ENCODE peak calls at places on chromosomes 4 and X, in six cellular contexts. X, M, W, J, I and F are unnamed samples.
A peak's percentile ranks its signal among the peaks of the same experiment; 100 is the strongest.

GRCh38 chr4:161762796-161763195 is 401.0 kb downstream of the FSTL5 start:
- DNase-seq in X (no peak), M (no peak), W (no peak), J (no peak), I (no peak), F (no peak)

GRCh38 chr4:8907596-8908205 is 36.1 kb upstream of the HMX1 start:
- DNase-seq in X (no peak), M (peak; percentile 54), W (no peak), J (peak; percentile 28), I (no peak), F (peak; percentile 58)

GRCh38 chrX:29587107-29587506 is 628.3 kb upstream of the MAGEB2 start:
- DNase-seq in X (no peak), M (no peak), W (no peak), J (no peak), I (no peak), F (no peak)

GRCh38 chrX:55312655-55313054 is 47.9 kb upstream of the PAGE3 start:
- DNase-seq in X (no peak), M (no peak), W (no peak), J (no peak), I (no peak), F (no peak)

GRCh38 chrX:105313596-105313995 is 93.1 kb upstream of the TEX13A start:
- DNase-seq in X (no peak), M (no peak), W (no peak), J (no peak), I (no peak), F (no peak)

GRCh38 chr4:77695769-77696168 is 90.1 kb downstream of the CXCL13 start:
- DNase-seq in X (no peak), M (no peak), W (no peak), J (no peak), I (no peak), F (no peak)

GRCh38 chrX:57821703-57822375 is 88.4 kb downstream of the ZXDA start:
- DNase-seq in X (peak; percentile 41), M (no peak), W (peak; percentile 54), J (no peak), I (peak; percentile 8), F (no peak)

GRCh38 chrX:77962068-77962902 is 7.2 kb downstream of the PGAM4 start:
- DNase-seq in X (no peak), M (no peak), W (no peak), J (no peak), I (no peak), F (no peak)

GRCh38 chr4:113170818-113171468 is 121.5 kb downstream of the ANK2 start:
- DNase-seq in X (no peak), M (no peak), W (no peak), J (no peak), I (no peak), F (no peak)

GRCh38 chrX:103685396-103685795 is 1.1 kb downstream of the MORF4L2 start:
- DNase-seq in X (no peak), M (no peak), W (no peak), J (no peak), I (no peak), F (no peak)

GRCh38 chr4:82905205-82905604 is 4.7 kb downstream of the THAP9 start:
- DNase-seq in X (no peak), M (no peak), W (no peak), J (no peak), I (no peak), F (no peak)

GRCh38 chr4:1945492-1945891 is 63.3 kb downstream of the NELFA start:
- DNase-seq in X (no peak), M (no peak), W (peak; percentile 42), J (no peak), I (no peak), F (no peak)

GRCh38 chrX:121479406-121479805 is 432.0 kb downstream of the GLUD2 start:
- DNase-seq in X (no peak), M (no peak), W (peak; percentile 12), J (no peak), I (no peak), F (no peak)

GRCh38 chrX:45145492-45146215 is 55.0 kb downstream of the DIPK2B start:
- DNase-seq in X (no peak), M (no peak), W (no peak), J (no peak), I (no peak), F (no peak)

GRCh38 chr4:48223633-48224295 is 45.9 kb downstream of the TEC start:
- DNase-seq in X (no peak), M (no peak), W (no peak), J (no peak), I (no peak), F (no peak)

GRCh38 chr4:108783666-108784463 is 21.0 kb upstream of the ETNPPL start:
- DNase-seq in X (no peak), M (no peak), W (no peak), J (no peak), I (no peak), F (no peak)

GRCh38 chrX:46184749-46185148 is 360.5 kb downstream of the ZNF674 start:
- DNase-seq in X (no peak), M (no peak), W (no peak), J (no peak), I (no peak), F (no peak)

GRCh38 chr4:163331629-163332360 is 601 bp downstream of the NPY1R start:
- DNase-seq in X (no peak), M (peak; percentile 82), W (peak; percentile 67), J (no peak), I (peak; percentile 13), F (no peak)

GRCh38 chr4:128630881-128631280 is 178.6 kb upstream of the JADE1 start:
- DNase-seq in X (no peak), M (no peak), W (no peak), J (no peak), I (no peak), F (no peak)

GRCh38 chr4:118803253-118803652 is 32.7 kb downstream of the SEC24D start:
- DNase-seq in X (no peak), M (no peak), W (no peak), J (no peak), I (no peak), F (no peak)
- H3K36me3 ChIP-seq in X (no peaks in the 10 kb centered on the region), M (peaks cover 12% of the 10 kb centered on the region), W (no peaks in the 10 kb centered on the region), J (no peaks in the 10 kb centered on the region), I (no peaks in the 10 kb centered on the region), F (peaks cover 91% of the 10 kb centered on the region)

GRCh38 chr4:151099226-151099975 is at the start of gene RPS3A:
- DNase-seq in X (peak; percentile 96), M (peak; percentile 98), W (peak; percentile 97), J (peak; percentile 96), I (peak; percentile 97), F (peak; percentile 90)

GRCh38 chr4:151098191-151098590 is 1.2 kb upstream of the RPS3A start:
- DNase-seq in X (no peak), M (no peak), W (no peak), J (no peak), I (peak; percentile 10), F (no peak)

GRCh38 chr4:151097759-151098158 is 1.7 kb upstream of the RPS3A start:
- DNase-seq in X (no peak), M (no peak), W (no peak), J (no peak), I (no peak), F (no peak)

GRCh38 chr4:151099976-151100417 is 569 bp downstream of the RPS3A start:
- DNase-seq in X (no peak), M (no peak), W (no peak), J (no peak), I (no peak), F (no peak)

GRCh38 chr4:151100517-151100916 is 1.1 kb downstream of the RPS3A start:
- DNase-seq in X (no peak), M (no peak), W (no peak), J (no peak), I (no peak), F (no peak)
- H3K36me3 ChIP-seq in X (no peaks in the 10 kb centered on the region), M (no peaks in the 10 kb centered on the region), W (peaks cover 17% of the 10 kb centered on the region), J (peaks cover 7% of the 10 kb centered on the region), I (no peaks in the 10 kb centered on the region), F (peaks cover 58% of the 10 kb centered on the region)

GRCh38 chrX:40073439-40074054 is 24.2 kb downstream of the BCOR start:
- DNase-seq in X (no peak), M (peak; percentile 62), W (no peak), J (no peak), I (no peak), F (no peak)
- H3K36me3 ChIP-seq in X (no peaks in the 10 kb centered on the region), M (no peaks in the 10 kb centered on the region), W (no peaks in the 10 kb centered on the region), J (no peaks in the 10 kb centered on the region), I (peaks cover 5% of the 10 kb centered on the region), F (peaks cover 36% of the 10 kb centered on the region)

DNA sequence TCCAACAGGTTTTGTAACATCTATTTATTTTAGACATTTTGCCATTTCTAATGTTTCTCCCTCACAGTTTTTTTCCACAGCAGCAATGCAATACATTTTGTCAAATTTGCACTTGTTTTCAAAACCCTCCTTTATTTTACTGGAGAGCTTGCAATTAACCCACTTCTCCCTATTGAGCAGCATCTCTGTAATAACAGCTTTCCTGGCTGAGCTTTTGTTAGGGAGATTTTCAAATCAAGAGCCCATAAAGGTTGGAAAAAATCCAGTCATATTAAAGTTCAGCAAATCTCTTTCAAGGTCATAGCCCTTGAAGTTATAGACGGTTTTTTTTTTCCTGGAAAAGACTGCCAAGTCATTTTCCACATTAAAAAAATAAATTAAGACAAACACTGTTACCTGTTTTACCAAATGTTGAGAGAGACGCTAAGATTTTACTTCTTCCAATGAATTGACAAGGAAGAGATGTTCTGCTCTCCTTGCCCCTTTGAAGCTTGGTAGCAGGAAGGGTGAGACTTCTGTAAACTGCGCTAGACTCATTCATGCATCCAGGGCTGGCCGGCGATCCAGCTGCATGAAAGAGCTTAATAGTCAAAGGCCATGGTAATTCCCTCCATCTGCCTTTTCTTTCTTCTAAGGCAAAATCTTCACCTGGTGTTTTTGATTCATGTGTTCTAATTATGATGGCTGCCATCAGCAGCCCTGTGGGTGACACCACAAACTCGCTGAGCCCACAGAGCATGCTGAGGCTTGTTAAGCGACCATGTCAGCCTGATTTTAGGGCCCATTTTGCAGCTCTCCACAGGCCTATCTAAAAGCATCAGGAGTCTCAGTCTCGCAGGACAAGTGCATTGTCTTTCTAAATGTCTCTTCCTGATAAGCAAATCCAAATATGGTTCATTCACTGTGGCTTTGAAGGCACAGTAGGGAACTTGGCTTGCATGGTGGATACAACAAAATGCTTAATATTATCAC is 450.3 kb upstream of the TENM3 start:
- DNase-seq in X (no peak), M (no peak), W (peak; percentile 32), J (no peak), I (no peak), F (no peak)
- H3K36me3 ChIP-seq in X (no peaks in the 10 kb centered on the region), M (no peaks in the 10 kb centered on the region), W (no peaks in the 10 kb centered on the region), J (no peaks in the 10 kb centered on the region), I (no peaks in the 10 kb centered on the region), F (no peaks in the 10 kb centered on the region)

DNA sequence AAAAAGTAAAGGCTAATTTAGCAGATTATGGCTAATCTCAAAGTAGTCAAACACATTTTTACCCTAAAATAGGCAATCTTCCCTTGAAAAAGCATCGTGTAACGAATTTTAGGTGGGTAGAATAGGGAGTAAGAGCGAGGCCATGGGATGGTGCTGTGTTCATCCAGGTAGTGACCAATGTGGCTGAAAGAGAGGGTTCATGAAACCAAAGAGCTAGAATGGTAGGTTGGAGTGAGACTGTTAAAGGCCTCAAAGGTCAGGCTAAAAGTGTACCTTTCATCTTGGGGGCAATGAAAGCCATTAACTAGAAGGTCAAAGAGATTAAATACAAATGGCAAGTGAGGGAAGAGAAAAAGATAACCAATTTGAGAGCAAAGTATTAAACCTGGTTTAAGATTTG is 23.6 kb downstream of the EIF4E start:
- DNase-seq in X (no peak), M (no peak), W (no peak), J (no peak), I (no peak), F (no peak)
- H3K36me3 ChIP-seq in X (no peaks in the 10 kb centered on the region), M (no peaks in the 10 kb centered on the region), W (peaks cover 5% of the 10 kb centered on the region), J (peaks cover 5% of the 10 kb centered on the region), I (no peaks in the 10 kb centered on the region), F (peaks cover 58% of the 10 kb centered on the region)